ENCODE peak calls at places on chromosome 16, in six cellular contexts. L, U, S, K, J and H are unnamed samples.

GRCh38 chr16:28925386-28926228 is 569 bp upstream of the RABEP2 start:
- DNase-seq in L (peak; percentile 90), S (peak; percentile 73), J (peak; percentile 91), K (peak; percentile 65), U (peak; percentile 69), H (no peak)

GRCh38 chr16:22183901-22184614 is 21.8 kb downstream of the SDR42E2 start:
- DNase-seq in L (no peak), J (no peak), U (no peak), S (no peak), K (no peak), H (no peak)

GRCh38 chr16:14464192-14464591 is 165.9 kb downstream of the PARN start:
- DNase-seq in J (no peak), L (no peak), K (no peak), S (no peak), U (no peak), H (no peak)

GRCh38 chr16:57628008-57628781 is at the start of gene ADGRG1:
- DNase-seq in S (no peak), J (peak; percentile 83), U (peak; percentile 80), K (no peak), L (peak; percentile 90), H (no peak)

GRCh38 chr16:7713244-7713643 is 380.6 kb downstream of the RBFOX1 start:
- DNase-seq in J (no peak), U (no peak), L (no peak), K (no peak), S (no peak), H (no peak)

GRCh38 chr16:2204727-2205103 is 539 bp upstream of the MLST8 start:
- DNase-seq in U (no peak), S (no peak), J (no peak), K (no peak), L (no peak), H (no peak)

GRCh38 chr16:8863594-8864424 is 5.0 kb downstream of the CARHSP1 start:
- DNase-seq in S (no peak), J (peak; percentile 71), K (no peak), U (peak; percentile 95), L (peak; percentile 66), H (no peak)

GRCh38 chr16:50735629-50736122 is 6.2 kb upstream of the CYLD start:
- DNase-seq in K (no peak), L (no peak), J (no peak), S (peak; percentile 50), U (no peak), H (no peak)

DNA sequence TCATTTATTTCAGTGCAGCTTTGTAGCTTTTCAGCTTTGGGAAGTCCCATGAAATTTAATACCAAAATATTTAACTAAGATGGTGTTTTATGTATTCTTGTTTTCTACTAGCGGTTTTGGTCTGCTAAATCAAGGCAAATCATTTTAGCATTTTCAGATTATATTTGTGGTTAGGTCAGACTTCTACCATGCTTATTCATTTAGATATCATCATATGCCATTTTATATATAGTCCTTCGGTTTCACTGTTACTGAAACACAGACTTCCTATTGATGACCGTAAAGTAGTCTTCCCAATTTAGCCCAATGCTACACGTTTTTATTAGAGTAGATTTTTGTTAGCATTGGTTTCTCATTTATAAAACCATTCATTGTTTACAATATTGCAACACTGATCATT is 5.5 kb downstream of the DYNLRB2 start:
- DNase-seq in J (no peak), L (no peak), U (no peak), K (no peak), S (no peak), H (no peak)
- TF ChIP-seq CTCF in J (no peak), L (no peak), U (no peak), K (no peak), S (no peak), H (no peak)

GRCh38 chr16:11705311-11705710 is 37.1 kb downstream of the SNN start:
- DNase-seq in U (no peak), K (no peak), L (no peak), S (no peak), J (no peak), H (no peak)

GRCh38 chr16:11711662-11712061 is 31.0 kb downstream of the TXNDC11 start:
- DNase-seq in U (no peak), K (no peak), S (no peak), L (no peak), J (no peak), H (no peak)

GRCh38 chr16:11706180-11706742 is 36.4 kb downstream of the TXNDC11 start:
- DNase-seq in J (peak; percentile 83), K (no peak), S (no peak), U (peak; percentile 61), L (peak; percentile 78), H (no peak)

GRCh38 chr16:11708421-11708820 is 34.2 kb downstream of the TXNDC11 start:
- DNase-seq in U (no peak), K (no peak), J (no peak), S (no peak), L (no peak), H (no peak)

GRCh38 chr16:11707679-11708197 is 34.9 kb downstream of the TXNDC11 start:
- DNase-seq in U (no peak), S (no peak), J (no peak), K (no peak), L (no peak), H (no peak)
- TF ChIP-seq CTCF in U (no peak), S (no peak), J (no peak), K (no peak), L (no peak), H (no peak)

GRCh38 chr16:89357055-89357454 is 133.3 kb downstream of the ANKRD11 start:
- DNase-seq in U (no peak), J (peak; percentile 51), L (no peak), K (no peak), S (no peak), H (no peak)
- TF ChIP-seq CTCF in U (no peak), J (no peak), L (no peak), K (no peak), S (no peak), H (no peak)

GRCh38 chr16:49716268-49716667 is 139.6 kb downstream of the ZNF423 start:
- DNase-seq in S (no peak), J (no peak), U (no peak), K (no peak), L (no peak), H (no peak)

GRCh38 chr16:49708491-49708890 is 147.4 kb downstream of the ZNF423 start:
- DNase-seq in L (no peak), S (no peak), J (no peak), U (no peak), K (no peak), H (no peak)

GRCh38 chr16:49713770-49714169 is 142.1 kb downstream of the ZNF423 start:
- DNase-seq in U (no peak), S (no peak), K (no peak), L (no peak), J (no peak), H (no peak)

GRCh38 chr16:49712567-49712966 is 143.3 kb downstream of the ZNF423 start:
- DNase-seq in L (no peak), K (no peak), U (no peak), S (no peak), J (no peak), H (no peak)

GRCh38 chr16:49712106-49712505 is 143.8 kb downstream of the ZNF423 start:
- DNase-seq in U (no peak), K (no peak), S (no peak), J (no peak), L (no peak), H (no peak)
- TF ChIP-seq CTCF in U (no peak), K (no peak), S (no peak), J (no peak), L (no peak), H (no peak)

DNA sequence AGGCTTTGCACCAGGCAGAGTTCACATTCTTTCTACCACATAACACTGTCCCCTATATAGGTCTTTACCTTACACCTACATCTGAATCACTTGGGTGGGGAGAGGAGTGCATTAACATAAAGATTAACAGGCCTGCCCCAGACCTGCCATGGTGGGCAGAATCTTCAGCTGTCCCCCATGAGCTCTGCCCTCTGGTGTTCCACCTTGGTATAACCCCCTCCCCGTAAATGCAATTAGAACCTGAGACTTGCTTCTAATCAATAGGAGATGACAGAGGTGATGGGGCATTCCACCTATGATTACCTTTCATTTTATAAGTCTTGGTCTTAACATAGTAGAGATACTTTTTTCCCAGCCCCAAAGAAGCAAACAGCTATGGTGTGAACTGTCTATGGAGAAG is 20.4 kb upstream of the GRIN2A start:
- DNase-seq in S (no peak), K (no peak), L (no peak), U (no peak), J (no peak), H (no peak)
- TF ChIP-seq CTCF in S (peak; percentile 34), K (no peak), L (no peak), U (no peak), J (no peak), H (no peak)

GRCh38 chr16:87278191-87279093 is 38.8 kb downstream of the C16orf95 start:
- DNase-seq in J (peak; percentile 83), S (no peak), L (peak; percentile 75), U (peak; percentile 77), K (no peak), H (peak; percentile 72)
- TF ChIP-seq CTCF in J (peak; percentile 79), S (peak; percentile 74), L (peak; percentile 82), U (peak; percentile 80), K (peak; percentile 30), H (peak; percentile 88)

GRCh38 chr16:4134434-4134833 is 18.2 kb upstream of the ADCY9 start:
- DNase-seq in J (no peak), L (no peak), K (no peak), S (no peak), U (no peak), H (no peak)
- TF ChIP-seq CTCF in J (no peak), L (no peak), K (no peak), S (no peak), U (no peak), H (no peak)

GRCh38 chr16:30658731-30659506 is 688 bp downstream of the FBRS start:
- DNase-seq in K (no peak), U (peak; percentile 78), J (peak; percentile 93), L (peak; percentile 87), S (peak; percentile 92), H (no peak)
- TF ChIP-seq CTCF in K (no peak), U (peak; percentile 7), J (no peak), L (no peak), S (peak; percentile 28), H (no peak)

GRCh38 chr16:69481901-69482341 is 57.5 kb downstream of the CYB5B start:
- DNase-seq in L (peak; percentile 90), S (no peak), U (peak; percentile 65), J (peak; percentile 97), K (no peak), H (no peak)
- TF ChIP-seq CTCF in L (no peak), S (no peak), U (no peak), J (peak; percentile 24), K (no peak), H (peak; percentile 26)